ENCODE peak calls at places on chromosomes 12 and 14, in seven cellular contexts. G is GM12878, X is heart right ventricle, L is dorsolateral prefrontal cortex, Z is fibroblast of the aortic adventitia, I is IMR-90, D is GM20000. O is an unnamed sample.
A peak's percentile ranks its signal among the peaks of the same experiment; 100 is the strongest.

GRCh38 chr14:78713716-78714115 is 543.5 kb downstream of the NRXN3 start:
- DNase-seq in G (no peak), L (no peak), D (no peak), Z (no peak), I (no peak), X (no peak), O (no peak)

GRCh38 chr12:69330475-69331473 is 17.4 kb upstream of the LYZ start:
- DNase-seq in Z (peak; percentile 8), D (peak; percentile 32), X (no peak), L (no peak), I (peak; percentile 1), G (no peak), O (no peak)

GRCh38 chr14:87899228-87899627 is 93.8 kb downstream of the GALC start:
- DNase-seq in X (no peak), I (no peak), D (no peak), Z (no peak), G (no peak), L (no peak), O (no peak)

GRCh38 chr14:91377700-91378652 is 39.6 kb downstream of the CCDC88C start:
- DNase-seq in G (no peak), L (no peak), X (no peak), Z (no peak), I (no peak), D (no peak), O (no peak)

GRCh38 chr14:65444230-65444629 is 31.7 kb downstream of the FUT8 start:
- DNase-seq in Z (no peak), X (no peak), L (no peak), I (no peak), D (no peak), G (no peak), O (no peak)

GRCh38 chr12:26410686-26411085 is 215.3 kb downstream of the SSPN start:
- DNase-seq in G (no peak), D (no peak), Z (no peak), L (no peak), I (no peak), X (no peak), O (no peak)

GRCh38 chr12:83514372-83514771 is 827.7 kb downstream of the TMTC2 start:
- DNase-seq in X (no peak), I (no peak), Z (no peak), L (no peak), D (no peak), G (no peak), O (no peak)

GRCh38 chr14:73428354-73428824 is 30.0 kb downstream of the NUMB start:
- DNase-seq in I (peak; percentile 5), L (no peak), G (no peak), D (no peak), X (no peak), Z (no peak), O (no peak)

GRCh38 chr14:75188520-75189267 is 12.3 kb upstream of the TMED10 start:
- DNase-seq in D (peak; percentile 23), I (no peak), G (peak; percentile 62), Z (no peak), X (peak; percentile 37), L (no peak), O (no peak)

GRCh38 chr12:112979281-112979680 is 962 bp downstream of the OAS2 start:
- DNase-seq in I (no peak), L (no peak), D (peak; percentile 47), X (no peak), G (peak; percentile 38), Z (no peak), O (no peak)

GRCh38 chr12:113030875-113031525 is 25.5 kb upstream of the DTX1 start:
- DNase-seq in G (no peak), X (peak; percentile 13), L (peak; percentile 37), Z (peak; percentile 80), D (peak; percentile 53), I (peak; percentile 52), O (peak; percentile 88)

GRCh38 chr14:53858344-53858682 is 98.3 kb downstream of the BMP4 start:
- DNase-seq in L (no peak), D (no peak), I (no peak), X (no peak), G (no peak), Z (no peak), O (no peak)

GRCh38 chr14:29681308-29681707 is 246.3 kb downstream of the PRKD1 start:
- DNase-seq in L (no peak), G (no peak), Z (no peak), I (peak; percentile 26), D (no peak), X (no peak), O (no peak)

GRCh38 chr14:99982449-99983250 is 82.6 kb upstream of the EVL start:
- DNase-seq in D (peak; percentile 80), L (peak; percentile 57), Z (peak; percentile 81), I (peak; percentile 74), G (peak; percentile 33), X (peak; percentile 50), O (peak; percentile 78)

DNA sequence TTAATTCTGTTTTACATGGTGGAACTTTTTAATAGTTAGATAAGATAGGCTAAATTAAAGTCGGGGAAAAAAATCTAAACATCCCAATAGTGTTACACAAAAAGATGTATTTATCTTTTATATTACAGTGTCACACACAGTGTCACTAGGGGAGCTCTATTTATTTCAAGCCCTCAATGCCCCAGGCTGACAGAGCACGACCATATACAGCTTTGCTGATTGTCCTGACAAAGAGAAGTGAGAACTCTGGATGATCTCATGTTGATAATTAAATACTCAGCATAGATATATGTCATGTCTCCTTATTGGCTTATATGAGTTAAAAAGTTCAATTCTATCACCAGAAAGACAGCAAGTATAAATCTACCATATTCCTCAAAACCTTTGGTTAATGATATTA is 594.3 kb downstream of the LRFN5 start:
- DNase-seq in I (no peak), X (no peak), G (no peak), L (no peak), D (no peak), Z (no peak), O (peak; percentile 6)
- TF ChIP-seq CTCF in I (no peak), X (no peak), G (no peak), L (no peak), D (no peak), Z (no peak), O (no peak)

DNA sequence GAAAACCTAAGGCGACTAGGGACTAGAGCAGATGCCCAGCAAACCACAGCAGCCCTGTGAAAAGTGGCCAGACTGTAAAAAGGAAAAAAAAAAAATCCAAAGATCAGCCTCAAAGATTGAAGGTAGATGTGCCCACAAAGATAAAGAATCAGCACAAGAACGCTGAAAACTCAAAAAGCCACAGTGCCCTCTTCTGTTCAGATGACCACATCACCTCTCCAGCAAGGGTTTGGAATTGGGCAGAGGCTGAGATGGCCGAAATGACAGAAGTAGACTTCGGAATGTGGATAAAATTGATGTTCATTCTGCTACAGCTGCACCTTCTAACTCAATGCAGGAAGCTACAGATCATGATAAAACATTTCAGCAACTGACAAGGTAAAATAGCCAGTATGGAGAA is 154.4 kb downstream of the GPHN start:
- DNase-seq in I (no peak), Z (peak; percentile 33), G (no peak), X (no peak), L (no peak), D (no peak), O (peak; percentile 25)
- TF ChIP-seq CTCF in I (peak; percentile 32), Z (peak; percentile 52), G (no peak), X (peak; percentile 57), L (peak; percentile 37), D (no peak), O (peak; percentile 58)

GRCh38 chr12:1544991-1545700 is 49.2 kb downstream of the FBXL14 start:
- DNase-seq in D (no peak), I (peak; percentile 43), L (no peak), Z (peak; percentile 67), G (no peak), X (no peak), O (peak; percentile 53)
- TF ChIP-seq CTCF in D (no peak), I (peak; percentile 33), L (peak; percentile 38), Z (peak; percentile 42), G (peak; percentile 11), X (peak; percentile 40), O (peak; percentile 53)

GRCh38 chr12:131949431-131950181 is at the start of gene EP400:
- DNase-seq in D (peak; percentile 99), Z (peak; percentile 87), I (peak; percentile 90), L (peak; percentile 91), X (peak; percentile 96), G (peak; percentile 53), O (peak; percentile 97)
- TF ChIP-seq CTCF in D (peak; percentile 85), Z (no peak), I (peak; percentile 76), L (peak; percentile 45), X (peak; percentile 74), G (peak; percentile 76), O (peak; percentile 51)

GRCh38 chr12:99386907-99387306 is 260.6 kb upstream of the GARIN6 start:
- DNase-seq in D (peak; percentile 29), G (no peak), X (no peak), L (no peak), I (peak; percentile 8), Z (peak; percentile 1), O (peak; percentile 71)
- TF ChIP-seq CTCF in D (peak; percentile 52), G (peak; percentile 56), X (peak; percentile 15), L (no peak), I (peak; percentile 48), Z (peak; percentile 5), O (peak; percentile 65)

GRCh38 chr12:95349291-95349690 is 124.7 kb upstream of the METAP2 start:
- DNase-seq in Z (no peak), I (no peak), L (no peak), D (no peak), G (no peak), X (no peak), O (no peak)

DNA sequence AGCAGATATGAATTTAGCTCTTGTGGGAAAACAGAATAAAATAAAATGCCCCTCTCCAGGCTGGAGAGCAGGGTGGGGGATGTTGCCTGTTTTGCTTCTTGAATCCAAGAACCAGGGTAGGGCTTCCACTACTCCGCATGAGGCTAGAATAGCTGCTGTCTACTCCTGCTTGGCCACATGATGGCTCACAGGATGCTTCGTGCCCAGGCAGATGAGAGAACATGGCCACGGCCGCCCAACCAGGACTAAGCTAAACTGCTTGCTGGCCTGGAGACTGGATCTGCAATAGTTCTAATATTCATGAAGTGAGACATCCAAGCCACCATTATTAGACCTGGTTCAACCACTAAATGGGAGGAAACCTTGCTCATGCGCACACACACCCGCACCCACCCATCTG is 122.2 kb upstream of the METAP2 start:
- DNase-seq in G (no peak), Z (peak; percentile 45), I (no peak), D (no peak), L (no peak), X (peak; percentile 22), O (no peak)
- TF ChIP-seq CTCF in G (no peak), Z (no peak), I (no peak), D (no peak), L (no peak), X (peak; percentile 47), O (no peak)

GRCh38 chr12:2292560-2292959 is 239.8 kb downstream of the CACNA1C start:
- DNase-seq in Z (no peak), D (no peak), L (no peak), G (no peak), X (no peak), I (no peak), O (no peak)
- TF ChIP-seq CTCF in Z (no peak), D (no peak), L (no peak), G (no peak), X (no peak), I (no peak), O (no peak)

GRCh38 chr14:81268016-81268416 is 47.3 kb upstream of the GTF2A1 start:
- DNase-seq in G (no peak), D (no peak), L (no peak), X (no peak), I (peak; percentile 1), Z (no peak), O (peak; percentile 13)
- TF ChIP-seq CTCF in G (no peak), D (no peak), L (no peak), X (no peak), I (no peak), Z (no peak), O (no peak)